ENCODE peak calls at places on chromosomes 12 and 14, in seven cellular contexts. J is PC-3; V is hepatocyte; R is left ventricle myocardium inferior; U is IMR-90; S is CD4-positive, CD25-positive, alpha-beta regulatory T cell; N is fibroblast of lung. X is an unnamed sample.

GRCh38 chr12:70659077-70659606 is 21.9 kb upstream of the PTPRB start:
- DNase-seq in U (no peak), V (no peak), J (no peak), S (no peak), N (no peak), R (no peak), X (no peak)

GRCh38 chr14:93970967-93971634 is 5.3 kb downstream of the ASB2 start:
- DNase-seq in V (no peak), N (no peak), R (no peak), J (no peak), U (peak; percentile 18), S (peak; percentile 83), X (no peak)

GRCh38 chr12:92438641-92439396 is 264.0 kb upstream of the PLEKHG7 start:
- DNase-seq in V (no peak), U (no peak), R (no peak), N (no peak), S (no peak), J (no peak), X (no peak)

GRCh38 chr14:102196436-102197230 is 56.9 kb downstream of the WDR20 start:
- DNase-seq in U (no peak), R (no peak), V (no peak), S (no peak), N (no peak), J (no peak), X (no peak)

GRCh38 chr14:36981832-36982528 is 190.4 kb downstream of the SLC25A21 start:
- DNase-seq in N (peak; percentile 69), V (no peak), U (peak; percentile 79), S (no peak), R (no peak), J (peak; percentile 93), X (no peak)

GRCh38 chr14:104318558-104319488 is 180.4 kb downstream of the KIF26A start:
- DNase-seq in J (no peak), S (no peak), U (no peak), R (peak; percentile 45), V (no peak), N (no peak), X (no peak)

GRCh38 chr12:51972849-51973273 is 21.4 kb downstream of the ACVR1B start:
- DNase-seq in V (peak; percentile 37), J (no peak), R (peak; percentile 46), S (peak; percentile 24), N (peak; percentile 92), U (peak; percentile 73), X (peak; percentile 16)

GRCh38 chr12:68580911-68581310 is 29.8 kb upstream of the RAP1B start:
- DNase-seq in N (peak; percentile 62), S (no peak), J (no peak), U (peak; percentile 17), R (no peak), V (no peak), X (no peak)

GRCh38 chr12:88418856-88419497 is 161.3 kb downstream of the KITLG start:
- DNase-seq in S (no peak), U (peak; percentile 73), J (peak; percentile 23), N (peak; percentile 64), V (no peak), R (no peak), X (no peak)

GRCh38 chr12:6276247-6276887 is 34.1 kb upstream of the PLEKHG6 start:
- DNase-seq in N (no peak), R (no peak), U (no peak), V (no peak), S (no peak), J (no peak), X (no peak)

GRCh38 chr12:119036878-119037493 is 55.6 kb downstream of the SRRM4 start:
- DNase-seq in S (peak; percentile 5), U (no peak), J (peak; percentile 39), N (no peak), V (peak; percentile 39), R (no peak), X (no peak)

GRCh38 chr14:54642950-54643695 is 76.2 kb downstream of the SAMD4A start:
- DNase-seq in R (no peak), J (peak; percentile 46), U (peak; percentile 46), S (peak; percentile 52), N (peak; percentile 85), V (no peak), X (no peak)

GRCh38 chr14:52412426-52412825 is 98.3 kb downstream of the PTGER2 start:
- DNase-seq in V (no peak), U (no peak), R (no peak), S (no peak), J (no peak), N (no peak), X (no peak)

GRCh38 chr12:124538194-124539082 is 29.0 kb downstream of the NCOR2 start:
- DNase-seq in U (no peak), N (no peak), S (no peak), V (no peak), J (no peak), R (no peak), X (no peak)

GRCh38 chr12:92943482-92944250 is 14.6 kb upstream of the EEA1 start:
- DNase-seq in N (peak; percentile 75), U (peak; percentile 31), S (no peak), J (no peak), V (no peak), R (no peak), X (no peak)

GRCh38 chr14:36525746-36526099 is 5.7 kb upstream of the NKX2-1 start:
- DNase-seq in N (no peak), V (no peak), U (no peak), S (no peak), J (no peak), R (no peak), X (no peak)

GRCh38 chr14:52948039-52948438 is 2.8 kb downstream of the FERMT2 start:
- DNase-seq in R (no peak), J (no peak), S (no peak), N (no peak), U (no peak), V (no peak), X (no peak)

GRCh38 chr12:100574262-100575074 is 984 bp downstream of the GAS2L3 start:
- DNase-seq in R (peak; percentile 27), S (no peak), N (peak; percentile 48), U (no peak), J (peak; percentile 35), V (peak; percentile 24), X (no peak)

GRCh38 chr12:12384601-12385321 is 27.9 kb downstream of the BORCS5 start:
- DNase-seq in N (peak; percentile 32), V (peak; percentile 52), R (no peak), J (no peak), S (peak; percentile 75), U (no peak), X (no peak)

GRCh38 chr14:31025335-31026075 is at the start of gene AP4S1:
- DNase-seq in S (peak; percentile 64), U (no peak), N (no peak), V (peak; percentile 65), J (peak; percentile 13), R (peak; percentile 41), X (peak; percentile 32)

GRCh38 chr12:57839996-57840395 is 6.5 kb downstream of the CTDSP2 start:
- DNase-seq in U (no peak), N (no peak), J (no peak), R (no peak), V (no peak), S (no peak), X (no peak)

GRCh38 chr12:34403706-34404376 is 381.5 kb downstream of the ALG10 start:
- DNase-seq in U (no peak), S (no peak), R (peak; percentile 3), J (no peak), V (peak; percentile 1), N (no peak), X (peak; percentile 6)
- H3K9me3 ChIP-seq in U (peaks cover 69% of the 10 kb centered on the region), S (peaks cover 94% of the 10 kb centered on the region), R (peaks cover 98% of the 10 kb centered on the region), J (peaks cover 14% of the 10 kb centered on the region), V (peaks cover 4% of the 10 kb centered on the region), N (no peaks in the 10 kb centered on the region), X (peaks cover 4% of the 10 kb centered on the region)

DNA sequence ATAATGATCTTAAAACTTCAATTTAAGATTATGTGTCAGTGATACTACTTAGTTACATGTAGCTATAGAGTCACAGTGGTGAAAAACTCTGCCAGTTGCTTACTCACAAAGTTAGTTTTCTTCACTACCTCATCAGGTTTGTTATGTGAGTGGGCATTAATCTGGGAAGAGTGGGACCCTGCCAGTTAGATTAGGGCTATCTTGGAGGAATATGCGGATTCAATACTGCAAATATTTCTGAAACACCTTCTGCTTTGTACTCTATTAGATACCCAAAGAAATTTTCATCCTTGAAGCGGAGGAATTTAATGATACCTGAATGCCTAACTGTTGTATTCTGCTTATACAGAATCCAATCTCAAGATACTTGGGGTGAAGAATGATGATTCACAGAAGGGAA is 25.1 kb downstream of the ZNF268 start:
- DNase-seq in J (no peak), V (no peak), N (no peak), R (no peak), S (no peak), U (no peak), X (no peak)
- H3K9me3 ChIP-seq in J (no peaks in the 10 kb centered on the region), V (peaks cover 71% of the 10 kb centered on the region), N (peaks cover 19% of the 10 kb centered on the region), R (peaks cover 100% of the 10 kb centered on the region), S (peaks cover 99% of the 10 kb centered on the region), U (peaks cover 75% of the 10 kb centered on the region), X (peaks cover 64% of the 10 kb centered on the region)

DNA sequence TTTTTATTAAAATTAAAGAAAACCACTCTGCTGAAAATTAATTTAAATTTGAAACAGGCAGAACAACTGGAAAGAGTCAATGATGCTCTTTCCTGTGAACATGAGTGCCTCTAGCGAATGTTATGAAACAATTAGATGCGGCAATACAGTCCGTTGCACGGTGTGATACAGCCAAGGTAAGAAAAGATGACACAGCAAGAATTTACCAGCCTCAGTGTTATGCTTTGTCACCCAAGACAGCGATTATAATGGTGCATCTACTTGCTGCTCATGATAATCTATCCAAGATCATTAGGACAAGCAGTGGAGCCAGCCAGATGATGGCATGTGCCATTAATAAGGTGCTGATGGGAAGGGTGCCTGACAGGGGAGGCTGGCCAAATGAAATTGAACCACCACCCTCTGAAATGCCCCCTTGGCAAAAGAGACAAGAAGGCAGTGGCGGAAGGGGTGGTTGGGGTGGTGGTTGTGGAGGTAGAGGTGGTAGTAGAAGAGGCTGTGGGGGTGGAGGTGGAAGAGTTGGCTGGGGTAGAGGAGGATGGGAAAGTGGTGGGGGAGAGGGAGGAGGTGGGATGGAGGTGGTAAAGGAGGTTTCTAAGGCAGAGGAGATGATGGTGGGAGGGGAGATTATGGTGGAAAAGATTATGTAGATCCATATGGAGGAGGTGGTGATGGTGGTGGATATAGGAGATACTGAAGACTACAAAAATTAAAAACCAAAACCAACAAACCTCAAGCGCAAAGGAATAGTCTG is 4.1 kb upstream of the RESF1 start:
- DNase-seq in S (no peak), V (no peak), J (no peak), R (no peak), U (no peak), N (no peak), X (no peak)
- H3K9me3 ChIP-seq in S (no peaks in the 10 kb centered on the region), V (no peaks in the 10 kb centered on the region), J (no peaks in the 10 kb centered on the region), R (no peaks in the 10 kb centered on the region), U (no peaks in the 10 kb centered on the region), N (no peaks in the 10 kb centered on the region), X (no peaks in the 10 kb centered on the region)

DNA sequence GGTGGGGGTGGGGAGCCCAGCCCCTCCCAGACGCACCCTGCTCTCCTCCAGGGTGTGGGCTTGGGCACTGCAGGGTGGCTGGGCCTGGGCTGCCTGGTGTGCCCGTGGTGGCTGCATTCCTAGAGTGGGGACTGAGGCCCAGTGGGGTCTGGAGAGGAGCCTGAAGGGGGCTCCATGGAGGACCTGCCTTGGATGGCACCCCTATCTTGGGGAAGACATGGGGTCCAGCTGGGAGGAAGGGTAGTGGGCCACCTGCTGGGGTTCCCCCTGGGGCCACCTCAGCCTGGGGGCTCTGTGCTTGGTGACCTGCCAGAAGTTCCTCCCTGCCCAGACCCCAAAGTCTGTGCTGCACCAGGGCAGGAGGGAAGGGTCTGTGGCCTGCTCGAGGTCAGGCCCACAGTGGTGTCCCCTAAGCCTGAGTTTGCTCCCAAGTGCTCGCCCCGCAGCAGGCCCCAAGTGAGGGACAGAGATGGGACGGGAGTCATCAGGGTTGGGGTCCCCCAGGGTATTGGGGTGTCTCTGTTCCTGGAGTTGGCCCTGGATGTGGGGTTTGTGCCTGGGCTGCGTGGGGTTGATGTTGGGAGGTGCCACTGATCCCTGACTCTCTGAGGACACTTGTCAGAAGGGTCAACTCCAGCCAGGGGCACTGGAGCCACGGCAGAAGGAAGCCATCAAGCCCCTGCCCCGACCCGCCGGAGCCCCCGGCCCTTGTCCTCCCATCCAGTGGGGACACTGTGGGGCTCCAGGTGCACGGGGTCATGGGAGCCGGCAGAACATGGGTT is 382.9 kb downstream of the TMEM121 start:
- DNase-seq in R (no peak), V (no peak), J (no peak), N (no peak), U (no peak), S (no peak), X (no peak)
- H3K9me3 ChIP-seq in R (peaks cover 13% of the 10 kb centered on the region), V (no peaks in the 10 kb centered on the region), J (no peaks in the 10 kb centered on the region), N (no peaks in the 10 kb centered on the region), U (peaks cover 34% of the 10 kb centered on the region), S (no peaks in the 10 kb centered on the region), X (no peaks in the 10 kb centered on the region)